ENCODE peak calls at places on chromosomes 11 and 22, in seven cellular contexts. C is HCT116, U is SK-N-SH, L is K562, A is HepG2, X is H1, S is GM12878. D is an unnamed sample.
A peak's percentile ranks its signal among the peaks of the same experiment; 100 is the strongest.

GRCh38 chr11:108693852-108694251 is 29.0 kb downstream of the DDX10 start:
- DNase-seq in C (no peak), A (no peak), L (no peak), U (no peak), S (no peak), X (no peak), D (no peak)

GRCh38 chr11:16844268-16844667 is 105.8 kb downstream of the C11orf58 start:
- DNase-seq in X (no peak), L (no peak), S (no peak), C (no peak), U (no peak), A (no peak), D (no peak)

GRCh38 chr11:126403039-126403438 is 47.6 kb downstream of the ST3GAL4 start:
- DNase-seq in X (no peak), A (no peak), S (no peak), C (no peak), L (no peak), U (no peak), D (no peak)

GRCh38 chr11:75301602-75302345 is 49.7 kb downstream of the ARRB1 start:
- DNase-seq in L (no peak), U (no peak), C (no peak), X (no peak), S (no peak), A (no peak), D (no peak)

GRCh38 chr22:36258750-36259619 is 6.1 kb downstream of the APOL1 start:
- DNase-seq in C (no peak), A (no peak), U (no peak), X (no peak), L (no peak), S (no peak), D (peak; percentile 20)

GRCh38 chr11:65473275-65473860 is 25.5 kb upstream of the MALAT1 start:
- DNase-seq in C (no peak), U (no peak), X (no peak), S (no peak), L (no peak), A (no peak), D (peak; percentile 46)

GRCh38 chr22:20121856-20122415 is 4.9 kb upstream of the TRMT2A start:
- DNase-seq in X (no peak), A (no peak), C (no peak), S (no peak), L (no peak), U (no peak), D (no peak)

GRCh38 chr22:43182118-43182517 is 4.8 kb downstream of the TTLL12 start:
- DNase-seq in U (no peak), C (no peak), X (no peak), L (no peak), A (no peak), S (no peak), D (no peak)

GRCh38 chr11:26149585-26149984 is 182.3 kb upstream of the ANO3 start:
- DNase-seq in A (no peak), X (no peak), S (no peak), L (no peak), U (no peak), C (no peak), D (peak; percentile 7)

GRCh38 chr22:46992121-46992731 is 229.8 kb downstream of the TBC1D22A start:
- DNase-seq in X (no peak), A (no peak), C (no peak), S (no peak), L (no peak), U (no peak), D (no peak)

GRCh38 chr11:70826950-70827349 is 425.4 kb downstream of the SHANK2 start:
- DNase-seq in L (no peak), X (no peak), U (peak; percentile 67), S (no peak), A (no peak), C (no peak), D (no peak)

GRCh38 chr11:86632499-86633269 is 39.7 kb downstream of the ME3 start:
- DNase-seq in S (peak; percentile 11), X (peak; percentile 39), U (peak; percentile 8), L (no peak), C (peak; percentile 68), A (peak; percentile 28), D (no peak)

GRCh38 chr11:124470516-124471231 is 25.2 kb upstream of the OR8B8 start:
- DNase-seq in X (no peak), U (no peak), S (no peak), A (no peak), C (no peak), L (no peak), D (no peak)

GRCh38 chr11:130042093-130042591 is 27.6 kb upstream of the APLP2 start:
- DNase-seq in L (peak; percentile 62), C (no peak), S (no peak), A (peak; percentile 85), X (no peak), U (no peak), D (peak; percentile 84)

GRCh38 chr22:37676691-37677627 is 1.5 kb downstream of the LGALS1 start:
- DNase-seq in X (peak; percentile 78), L (peak; percentile 77), S (no peak), U (peak; percentile 91), A (peak; percentile 75), C (peak; percentile 69), D (no peak)

GRCh38 chr11:36953986-36954385 is 355.9 kb upstream of the RAG2 start:
- DNase-seq in L (no peak), U (no peak), A (no peak), X (no peak), C (no peak), S (no peak), D (no peak)

GRCh38 chr11:115716577-115717214 is 212.5 kb upstream of the CADM1 start:
- DNase-seq in X (no peak), C (no peak), S (no peak), U (no peak), A (no peak), L (no peak), D (no peak)

DNA sequence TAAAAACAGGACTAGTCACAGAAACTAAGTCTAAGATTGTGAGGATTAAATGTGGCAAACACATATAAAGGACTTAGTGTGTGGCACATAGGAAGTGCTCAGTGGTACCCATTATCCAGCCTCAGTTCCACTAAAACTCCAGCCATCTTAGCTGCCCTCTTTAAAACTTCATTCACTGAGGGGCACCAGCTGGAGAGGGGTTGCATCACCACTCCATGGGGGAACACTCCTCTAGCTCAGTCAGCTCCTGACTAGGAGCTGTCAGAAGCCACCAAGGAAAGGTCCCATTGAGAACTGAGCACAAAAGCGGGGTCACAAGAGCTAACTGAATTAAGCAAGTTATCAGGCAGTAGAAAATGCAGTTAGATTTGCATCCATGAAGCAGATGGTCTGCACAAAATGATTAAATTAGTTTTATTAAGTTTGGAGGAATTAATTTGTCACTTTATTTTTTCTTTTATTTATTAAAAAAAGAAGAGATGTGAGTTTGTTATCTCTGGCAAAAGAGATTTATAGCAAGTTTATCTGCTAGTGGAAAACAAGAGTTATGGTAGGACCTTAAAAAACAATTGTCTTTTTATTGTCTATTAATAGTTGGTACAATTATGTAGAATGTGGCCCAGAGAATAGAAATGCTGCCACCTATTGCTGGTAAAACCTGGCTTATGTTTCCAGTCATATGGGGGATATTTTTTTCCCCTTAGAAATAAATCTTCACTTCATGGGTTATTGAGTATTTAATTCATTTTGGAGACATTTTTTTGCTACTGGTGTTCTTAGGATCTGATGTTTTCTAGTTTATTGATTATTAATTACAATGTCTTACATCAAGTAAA is 95.7 kb downstream of the NAV2 start:
- DNase-seq in U (peak; percentile 39), S (no peak), X (no peak), C (no peak), A (no peak), L (no peak), D (no peak)
- TF ChIP-seq JUND in U (no peak), S (no peak), X (peak; percentile 18), C (no peak), A (no peak), L (no peak), D (no peak)

GRCh38 chr11:118742304-118742703 is 48.7 kb downstream of the DDX6 start:
- DNase-seq in X (no peak), S (no peak), U (no peak), L (no peak), A (peak; percentile 21), C (no peak), D (no peak)

GRCh38 chr11:118748056-118748455 is 42.9 kb downstream of the DDX6 start:
- DNase-seq in C (no peak), X (no peak), S (no peak), U (no peak), A (peak; percentile 27), L (no peak), D (no peak)

GRCh38 chr11:118744001-118744400 is 47.0 kb downstream of the DDX6 start:
- DNase-seq in C (no peak), X (no peak), A (no peak), U (peak; percentile 66), L (no peak), S (no peak), D (no peak)

GRCh38 chr11:118749429-118749828 is 41.5 kb downstream of the DDX6 start:
- DNase-seq in S (no peak), C (no peak), L (no peak), X (no peak), A (no peak), U (no peak), D (no peak)

DNA sequence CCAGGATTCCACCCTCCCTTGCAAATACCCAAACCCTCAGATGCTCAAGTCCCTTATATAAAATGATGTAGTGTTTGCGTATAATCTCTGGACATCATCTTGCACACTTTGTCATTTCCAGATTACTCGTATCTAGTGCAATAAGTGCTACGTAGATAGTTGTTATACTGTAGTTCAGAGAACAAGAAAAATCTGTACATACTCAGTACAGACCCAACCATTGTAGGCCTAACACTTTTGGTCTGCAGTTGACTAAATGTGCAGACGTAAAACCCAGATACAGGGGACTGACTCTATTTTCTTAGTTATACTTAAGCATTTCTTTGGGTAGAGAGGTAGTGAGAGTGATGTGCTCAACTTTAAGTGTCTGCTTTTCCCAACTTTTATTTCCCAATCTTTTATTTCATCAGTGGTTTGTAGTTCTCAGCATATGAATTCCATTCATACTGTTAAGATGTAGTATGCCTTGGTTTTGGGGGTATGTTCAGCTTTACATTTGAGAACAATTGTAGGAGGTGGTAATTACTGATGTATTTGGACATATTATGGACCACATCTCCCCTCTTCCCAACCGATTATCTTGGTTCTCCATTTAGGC is 43.9 kb downstream of the DDX6 start:
- DNase-seq in A (no peak), S (no peak), L (no peak), U (no peak), C (no peak), X (no peak), D (no peak)
- TF ChIP-seq JUND in A (no peak), S (no peak), L (no peak), U (no peak), C (no peak), X (no peak), D (no peak)

GRCh38 chr22:41092023-41092817 is at the start of gene EP300:
- DNase-seq in L (peak; percentile 72), U (peak; percentile 72), A (peak; percentile 18), X (no peak), S (no peak), C (peak; percentile 40), D (peak; percentile 89)
- TF ChIP-seq JUND in L (no peak), U (no peak), A (no peak), X (no peak), S (no peak), C (peak; percentile 19), D (no peak)

GRCh38 chr11:1782831-1783724 is 19.4 kb upstream of the CTSD start:
- DNase-seq in C (no peak), A (no peak), L (no peak), U (peak; percentile 14), X (no peak), S (no peak), D (no peak)
- TF ChIP-seq JUND in C (no peak), A (no peak), L (no peak), U (no peak), X (no peak), S (no peak), D (no peak)

GRCh38 chr11:45108070-45109064 is 38.1 kb upstream of the PRDM11 start:
- DNase-seq in C (no peak), A (no peak), L (no peak), U (no peak), S (no peak), X (no peak), D (no peak)
- TF ChIP-seq JUND in C (no peak), A (no peak), L (no peak), U (no peak), S (no peak), X (no peak), D (no peak)

D was measured in T47D.